ENCODE peak calls at places on chromosome 11, in ten cellular contexts. C, Q, B, F, Z, E, L, S, G and O are unnamed samples.
A peak's percentile ranks its signal among the peaks of the same experiment; 100 is the strongest.

GRCh38 chr11:46039990-46040389 is 81.3 kb downstream of the PHF21A start:
- DNase-seq in B (peak; percentile 85), C (no peak), E (no peak), S (no peak), G (no peak), Z (no peak), Q (no peak), F (no peak), L (no peak), O (peak; percentile 62)

GRCh38 chr11:94507485-94507884 is 4.8 kb upstream of the C11orf97 start:
- DNase-seq in B (no peak), F (no peak), G (no peak), E (no peak), Z (no peak), Q (no peak), C (no peak), S (no peak), L (peak; percentile 37), O (no peak)

GRCh38 chr11:1196516-1197391 is 26.1 kb upstream of the MUC5B start:
- DNase-seq in G (no peak), L (no peak), Z (no peak), C (no peak), Q (no peak), E (peak; percentile 62), S (no peak), B (no peak), F (no peak), O (no peak)

GRCh38 chr11:130471731-130472433 is 23.4 kb downstream of the ADAMTS15 start:
- DNase-seq in Q (no peak), C (no peak), B (no peak), S (no peak), F (no peak), G (no peak), Z (no peak), L (no peak), E (no peak), O (no peak)

GRCh38 chr11:35272391-35272821 is 133.4 kb downstream of the CD44 start:
- DNase-seq in Z (no peak), C (peak; percentile 29), E (no peak), L (no peak), S (peak; percentile 66), Q (no peak), B (no peak), F (no peak), G (no peak), O (no peak)

GRCh38 chr11:69157156-69157821 is 1.6 kb downstream of the SMIM38 start:
- DNase-seq in C (no peak), E (no peak), S (no peak), G (no peak), Q (no peak), B (peak; percentile 46), F (no peak), L (no peak), Z (no peak), O (peak; percentile 57)

GRCh38 chr11:118715837-118716260 is 36.4 kb upstream of the TREH start:
- DNase-seq in Q (no peak), B (no peak), E (no peak), L (no peak), Z (peak; percentile 18), F (peak; percentile 14), G (no peak), S (no peak), C (peak; percentile 28), O (peak; percentile 25)

GRCh38 chr11:9077164-9077563 is 14.2 kb downstream of the SCUBE2 start:
- DNase-seq in Z (no peak), S (no peak), L (no peak), C (no peak), E (no peak), Q (no peak), B (no peak), F (peak; percentile 9), G (no peak), O (no peak)

GRCh38 chr11:35040221-35040942 is 98.6 kb upstream of the CD44 start:
- DNase-seq in E (no peak), Q (peak; percentile 27), F (no peak), G (no peak), C (peak; percentile 49), S (peak; percentile 48), L (peak; percentile 91), Z (peak; percentile 86), B (peak; percentile 89), O (peak; percentile 38)

GRCh38 chr11:111046291-111046690 is 199.2 kb upstream of the POU2AF2 start:
- DNase-seq in F (no peak), B (peak; percentile 63), L (no peak), Q (no peak), G (no peak), S (no peak), Z (peak; percentile 36), E (no peak), C (no peak), O (no peak)

GRCh38 chr11:100882957-100883356 is 195.9 kb downstream of the ARHGAP42 start:
- DNase-seq in F (no peak), G (no peak), L (no peak), E (no peak), B (no peak), C (no peak), Q (no peak), S (no peak), Z (no peak), O (no peak)

GRCh38 chr11:58061813-58062212 is 31.1 kb downstream of the OR6Q1 start:
- DNase-seq in F (no peak), C (no peak), L (peak; percentile 14), E (no peak), S (no peak), Z (peak; percentile 88), B (peak; percentile 73), Q (peak; percentile 23), G (no peak), O (peak; percentile 62)

GRCh38 chr11:67118059-67118766 is 850 bp upstream of the KDM2A start:
- DNase-seq in L (no peak), Q (no peak), Z (no peak), F (peak; percentile 28), B (no peak), S (peak; percentile 60), C (peak; percentile 25), E (no peak), G (peak; percentile 66), O (no peak)

GRCh38 chr11:10455637-10456487 is 798 bp downstream of the AMPD3 start:
- DNase-seq in C (peak; percentile 75), S (peak; percentile 82), F (peak; percentile 58), Q (peak; percentile 97), B (peak; percentile 75), E (no peak), G (peak; percentile 69), Z (peak; percentile 85), L (peak; percentile 92), O (peak; percentile 63)

GRCh38 chr11:65493367-65494176 is 5.3 kb upstream of the MALAT1 start:
- DNase-seq in E (peak; percentile 98), L (peak; percentile 7), F (no peak), S (no peak), Z (peak; percentile 99), Q (no peak), C (peak; percentile 43), B (peak; percentile 91), G (no peak), O (peak; percentile 94)

GRCh38 chr11:82680252-82680651 is 53.4 kb downstream of the FAM181B start:
- DNase-seq in S (no peak), L (peak; percentile 48), Z (no peak), B (no peak), F (no peak), E (no peak), C (peak; percentile 43), Q (no peak), G (no peak), O (no peak)

GRCh38 chr11:45333506-45333971 is 47.4 kb upstream of the SYT13 start:
- DNase-seq in F (no peak), B (peak; percentile 43), Z (peak; percentile 8), L (peak; percentile 37), G (no peak), C (peak; percentile 22), E (no peak), Q (peak; percentile 81), S (no peak), O (peak; percentile 73)

GRCh38 chr11:120192831-120193625 is 17.8 kb upstream of the OAF start:
- DNase-seq in C (peak; percentile 71), S (no peak), G (no peak), B (no peak), F (no peak), E (no peak), L (no peak), Z (no peak), Q (no peak), O (no peak)

GRCh38 chr11:47186076-47186936 is at the start of gene PACSIN3:
- DNase-seq in E (no peak), G (peak; percentile 55), Q (peak; percentile 72), F (no peak), B (no peak), S (peak; percentile 66), L (peak; percentile 73), C (no peak), Z (peak; percentile 20), O (peak; percentile 35)

GRCh38 chr11:68753300-68753699 is 2.0 kb upstream of the TESMIN start:
- DNase-seq in S (no peak), G (no peak), L (no peak), B (no peak), C (peak; percentile 22), Z (no peak), Q (no peak), E (no peak), F (no peak), O (no peak)

GRCh38 chr11:58004664-58005063 is 19.0 kb upstream of the OR9Q1 start:
- DNase-seq in B (no peak), L (peak; percentile 9), Z (no peak), G (no peak), E (no peak), Q (no peak), S (no peak), F (no peak), C (no peak), O (peak; percentile 78)

GRCh38 chr11:69403556-69404215 is 77.8 kb upstream of the LINC01488 start:
- DNase-seq in B (peak; percentile 34), F (no peak), S (no peak), Q (no peak), L (peak; percentile 70), C (peak; percentile 16), E (no peak), Z (no peak), G (no peak), O (no peak)

GRCh38 chr11:8092587-8093424 is 11.8 kb downstream of the TUB start:
- DNase-seq in S (peak; percentile 62), G (no peak), E (peak; percentile 72), Q (peak; percentile 94), Z (peak; percentile 60), B (peak; percentile 63), C (peak; percentile 75), F (peak; percentile 85), L (peak; percentile 51), O (peak; percentile 72)

GRCh38 chr11:15563054-15563453 is 448.3 kb downstream of the INSC start:
- DNase-seq in B (no peak), L (no peak), E (no peak), Q (no peak), F (no peak), G (no peak), S (no peak), C (no peak), Z (no peak), O (no peak)

GRCh38 chr11:119479685-119480275 is 56.8 kb upstream of the THY1 start:
- DNase-seq in S (no peak), E (peak; percentile 35), B (peak; percentile 26), Z (no peak), F (no peak), Q (peak; percentile 49), C (no peak), G (no peak), L (peak; percentile 43), O (peak; percentile 52)

GRCh38 chr11:73280606-73281005 is 8.5 kb downstream of the P2RY6 start:
- DNase-seq in C (no peak), Z (no peak), B (no peak), S (no peak), Q (no peak), E (no peak), G (no peak), F (no peak), L (no peak), O (no peak)

GRCh38 chr11:67372993-67373915 is at the start of gene CLCF1:
- DNase-seq in B (peak; percentile 91), L (peak; percentile 91), E (no peak), F (no peak), G (peak; percentile 72), C (peak; percentile 56), S (peak; percentile 76), Q (peak; percentile 86), Z (peak; percentile 86), O (peak; percentile 84)

GRCh38 chr11:65863889-65864757 is 3.9 kb downstream of the MUS81 start:
- DNase-seq in S (no peak), Q (no peak), F (no peak), Z (no peak), E (peak; percentile 68), C (no peak), B (no peak), G (no peak), L (no peak), O (no peak)